ENCODE peak calls at places on chromosomes 4 and X, in eight cellular contexts. One of them, this sample, is unnamed.

GRCh38 chr4:137274404-137274803 is 257.9 kb downstream of the PCDH18 start:
- DNase-seq in activated CD4-positive, alpha-beta T cell treated with anti-CD3 and anti-CD28 coated beads, Interleukin-2, amount 50 U/mL, for 1 hour: no peak
- DNase-seq in HCEC 1CT: no peak
- DNase-seq in left cardiac atrium: no peak
- DNase-seq in NCI-H2081: no peak
- DNase-seq in T-cell: no peak
- DNase-seq in cardiac fibroblast: peak
- DNase-seq in T-helper 1 cell: no peak
- DNase-seq in this sample: no peak

GRCh38 chr4:16250665-16251365 is 24.5 kb upstream of the TAPT1 start:
- DNase-seq in T-cell: no peak
- DNase-seq in activated CD4-positive, alpha-beta T cell treated with anti-CD3 and anti-CD28 coated beads, Interleukin-2, amount 50 U/mL, for 1 hour: no peak
- DNase-seq in cardiac fibroblast: peak
- DNase-seq in left cardiac atrium: no peak
- DNase-seq in HCEC 1CT: no peak
- DNase-seq in T-helper 1 cell: no peak
- DNase-seq in NCI-H2081: no peak
- DNase-seq in this sample: no peak

GRCh38 chr4:98557497-98557896 is 100.9 kb downstream of the TSPAN5 start:
- DNase-seq in left cardiac atrium: no peak
- DNase-seq in T-helper 1 cell: no peak
- DNase-seq in HCEC 1CT: peak
- DNase-seq in cardiac fibroblast: peak
- DNase-seq in NCI-H2081: no peak
- DNase-seq in activated CD4-positive, alpha-beta T cell treated with anti-CD3 and anti-CD28 coated beads, Interleukin-2, amount 50 U/mL, for 1 hour: no peak
- DNase-seq in T-cell: no peak
- DNase-seq in this sample: no peak

GRCh38 chr4:125283702-125284279 is 31.0 kb upstream of the FAT4 start:
- DNase-seq in cardiac fibroblast: peak
- DNase-seq in activated CD4-positive, alpha-beta T cell treated with anti-CD3 and anti-CD28 coated beads, Interleukin-2, amount 50 U/mL, for 1 hour: no peak
- DNase-seq in left cardiac atrium: no peak
- DNase-seq in T-helper 1 cell: no peak
- DNase-seq in NCI-H2081: no peak
- DNase-seq in HCEC 1CT: peak
- DNase-seq in T-cell: no peak
- DNase-seq in this sample: no peak

GRCh38 chr4:99821918-99822503 is 5.4 kb downstream of the DAPP1 start:
- DNase-seq in HCEC 1CT: no peak
- DNase-seq in cardiac fibroblast: no peak
- DNase-seq in T-helper 1 cell: no peak
- DNase-seq in left cardiac atrium: no peak
- DNase-seq in T-cell: no peak
- DNase-seq in NCI-H2081: no peak
- DNase-seq in activated CD4-positive, alpha-beta T cell treated with anti-CD3 and anti-CD28 coated beads, Interleukin-2, amount 50 U/mL, for 1 hour: no peak
- DNase-seq in this sample: no peak

GRCh38 chrX:102985182-102985581 is 48.1 kb downstream of the RAB40AL start:
- DNase-seq in cardiac fibroblast: no peak
- DNase-seq in activated CD4-positive, alpha-beta T cell treated with anti-CD3 and anti-CD28 coated beads, Interleukin-2, amount 50 U/mL, for 1 hour: no peak
- DNase-seq in T-cell: no peak
- DNase-seq in left cardiac atrium: no peak
- DNase-seq in T-helper 1 cell: no peak
- DNase-seq in NCI-H2081: no peak
- DNase-seq in HCEC 1CT: no peak
- DNase-seq in this sample: no peak

GRCh38 chr4:176587920-176588319 is 204.8 kb downstream of the VEGFC start:
- DNase-seq in cardiac fibroblast: peak
- DNase-seq in T-cell: no peak
- DNase-seq in NCI-H2081: no peak
- DNase-seq in HCEC 1CT: peak
- DNase-seq in activated CD4-positive, alpha-beta T cell treated with anti-CD3 and anti-CD28 coated beads, Interleukin-2, amount 50 U/mL, for 1 hour: no peak
- DNase-seq in left cardiac atrium: no peak
- DNase-seq in T-helper 1 cell: no peak
- DNase-seq in this sample: no peak

GRCh38 chr4:146945556-146946374 is at the start of gene TTC29:
- DNase-seq in HCEC 1CT: peak
- DNase-seq in T-helper 1 cell: peak
- DNase-seq in T-cell: peak
- DNase-seq in cardiac fibroblast: peak
- DNase-seq in activated CD4-positive, alpha-beta T cell treated with anti-CD3 and anti-CD28 coated beads, Interleukin-2, amount 50 U/mL, for 1 hour: peak
- DNase-seq in NCI-H2081: peak
- DNase-seq in left cardiac atrium: peak
- DNase-seq in this sample: no peak

GRCh38 chr4:92255920-92256244 is 47.9 kb upstream of the GRID2 start:
- DNase-seq in NCI-H2081: no peak
- DNase-seq in activated CD4-positive, alpha-beta T cell treated with anti-CD3 and anti-CD28 coated beads, Interleukin-2, amount 50 U/mL, for 1 hour: no peak
- DNase-seq in T-helper 1 cell: no peak
- DNase-seq in left cardiac atrium: no peak
- DNase-seq in T-cell: no peak
- DNase-seq in cardiac fibroblast: no peak
- DNase-seq in HCEC 1CT: no peak
- DNase-seq in this sample: no peak

This sample was measured in vagina.